ENCODE peak calls at places on chromosomes 11 and 22, in four cellular contexts. One of them, this sample, is unnamed.

GRCh38 chr22:35219012-35219411 is 38.3 kb upstream of the HMGXB4 start:
- DNase-seq in Panc1: no peak
- DNase-seq in endothelial cell of umbilical vein: no peak
- DNase-seq in spleen: no peak
- DNase-seq in this sample: no peak

GRCh38 chr11:110989734-110990133 is 255.8 kb upstream of the POU2AF2 start:
- DNase-seq in Panc1: no peak
- DNase-seq in spleen: no peak
- DNase-seq in endothelial cell of umbilical vein: no peak
- DNase-seq in this sample: no peak

GRCh38 chr11:94131363-94132115 is 2.9 kb downstream of the PANX1 start:
- DNase-seq in endothelial cell of umbilical vein: peak; percentile 54
- DNase-seq in spleen: no peak
- DNase-seq in Panc1: no peak
- DNase-seq in this sample: no peak

GRCh38 chr22:22461111-22461510 is 47.4 kb downstream of the ZNF280B start:
- DNase-seq in endothelial cell of umbilical vein: no peak
- DNase-seq in spleen: no peak
- DNase-seq in Panc1: no peak
- DNase-seq in this sample: no peak

GRCh38 chr11:69157156-69157821 is 1.6 kb downstream of the SMIM38 start:
- DNase-seq in spleen: peak; percentile 66
- DNase-seq in Panc1: no peak
- DNase-seq in endothelial cell of umbilical vein: peak; percentile 13
- DNase-seq in this sample: no peak

GRCh38 chr11:69812256-69812655 is 7.0 kb downstream of the FGF3 start:
- DNase-seq in endothelial cell of umbilical vein: no peak
- DNase-seq in Panc1: no peak
- DNase-seq in spleen: no peak
- DNase-seq in this sample: no peak

GRCh38 chr11:120225372-120225909 is 14.5 kb upstream of the POU2F3 start:
- DNase-seq in endothelial cell of umbilical vein: peak; percentile 26
- DNase-seq in spleen: peak; percentile 79
- DNase-seq in Panc1: no peak
- DNase-seq in this sample: no peak

GRCh38 chr11:27848423-27848822 is 148.2 kb upstream of the BDNF start:
- DNase-seq in endothelial cell of umbilical vein: no peak
- DNase-seq in spleen: no peak
- DNase-seq in Panc1: no peak
- DNase-seq in this sample: no peak

GRCh38 chr11:77107950-77108349 is 5.3 kb downstream of the OMP start:
- DNase-seq in endothelial cell of umbilical vein: peak; percentile 60
- DNase-seq in Panc1: peak; percentile 47
- DNase-seq in spleen: no peak
- DNase-seq in this sample: no peak

GRCh38 chr22:48306284-48306683 is 1521.4 kb downstream of the BRD1 start:
- DNase-seq in endothelial cell of umbilical vein: no peak
- DNase-seq in spleen: no peak
- DNase-seq in Panc1: no peak
- DNase-seq in this sample: no peak

GRCh38 chr11:110908401-110909106 is 196.3 kb upstream of the ARHGAP20 start:
- DNase-seq in Panc1: no peak
- DNase-seq in endothelial cell of umbilical vein: no peak
- DNase-seq in spleen: no peak
- DNase-seq in this sample: no peak

GRCh38 chr11:9677951-9678350 is 14.1 kb downstream of the SWAP70 start:
- DNase-seq in Panc1: no peak
- DNase-seq in spleen: no peak
- DNase-seq in endothelial cell of umbilical vein: no peak
- DNase-seq in this sample: no peak

GRCh38 chr11:10982695-10983492 is 125.0 kb upstream of the ZBED5 start:
- DNase-seq in spleen: no peak
- DNase-seq in Panc1: no peak
- DNase-seq in endothelial cell of umbilical vein: no peak
- DNase-seq in this sample: no peak

GRCh38 chr11:113623114-113623513 is 83.0 kb downstream of the TMPRSS5 start:
- DNase-seq in endothelial cell of umbilical vein: no peak
- DNase-seq in spleen: no peak
- DNase-seq in Panc1: no peak
- DNase-seq in this sample: no peak

GRCh38 chr11:7593476-7593875 is 79.7 kb downstream of the PPFIBP2 start:
- DNase-seq in endothelial cell of umbilical vein: no peak
- DNase-seq in Panc1: no peak
- DNase-seq in spleen: no peak
- DNase-seq in this sample: no peak

GRCh38 chr11:129208863-129209262 is 16.7 kb upstream of the ARHGAP32 start:
- DNase-seq in spleen: no peak
- DNase-seq in endothelial cell of umbilical vein: no peak
- DNase-seq in Panc1: no peak
- DNase-seq in this sample: no peak

GRCh38 chr11:64449381-64450167 is 90.6 kb downstream of the RPS6KA4 start:
- DNase-seq in spleen: peak; percentile 88
- DNase-seq in endothelial cell of umbilical vein: peak; percentile 59
- DNase-seq in Panc1: peak; percentile 60
- DNase-seq in this sample: no peak

GRCh38 chr11:120182790-120183491 is 27.9 kb upstream of the OAF start:
- DNase-seq in endothelial cell of umbilical vein: no peak
- DNase-seq in spleen: peak; percentile 45
- DNase-seq in Panc1: no peak
- DNase-seq in this sample: peak; percentile 18

GRCh38 chr11:94025695-94026394 is 4.7 kb downstream of the HEPHL1 start:
- DNase-seq in Panc1: no peak
- DNase-seq in spleen: no peak
- DNase-seq in endothelial cell of umbilical vein: no peak
- DNase-seq in this sample: no peak

GRCh38 chr11:61793084-61793828 is 545 bp downstream of the FEN1 start:
- DNase-seq in spleen: peak; percentile 58
- DNase-seq in Panc1: no peak
- DNase-seq in endothelial cell of umbilical vein: no peak
- DNase-seq in this sample: no peak

GRCh38 chr22:35375031-35375430 is 5.9 kb upstream of the HMOX1 start:
- DNase-seq in endothelial cell of umbilical vein: no peak
- DNase-seq in spleen: no peak
- DNase-seq in Panc1: no peak
- DNase-seq in this sample: no peak

GRCh38 chr11:65454311-65454695 is 31.7 kb downstream of the NEAT1 start:
- DNase-seq in Panc1: no peak
- DNase-seq in endothelial cell of umbilical vein: no peak
- DNase-seq in spleen: no peak
- DNase-seq in this sample: no peak

GRCh38 chr11:93468286-93468685 is 74.9 kb downstream of the SMCO4 start:
- DNase-seq in endothelial cell of umbilical vein: no peak
- DNase-seq in spleen: no peak
- DNase-seq in Panc1: no peak
- DNase-seq in this sample: no peak

GRCh38 chr11:87255589-87255988 is 217.9 kb downstream of the TMEM135 start:
- DNase-seq in Panc1: no peak
- DNase-seq in spleen: no peak
- DNase-seq in endothelial cell of umbilical vein: no peak
- DNase-seq in this sample: no peak

GRCh38 chr11:62394825-62395538 is 23.9 kb upstream of the SCGB1A1 start:
- DNase-seq in endothelial cell of umbilical vein: peak; percentile 86
- DNase-seq in spleen: peak; percentile 84
- DNase-seq in Panc1: no peak
- DNase-seq in this sample: peak; percentile 75

GRCh38 chr22:46457502-46458488 is 79.6 kb downstream of the CELSR1 start:
- DNase-seq in endothelial cell of umbilical vein: no peak
- DNase-seq in spleen: no peak
- DNase-seq in Panc1: no peak
- DNase-seq in this sample: no peak

GRCh38 chr22:23824476-23825245 is 14.1 kb downstream of the DERL3 start:
- DNase-seq in Panc1: no peak
- DNase-seq in endothelial cell of umbilical vein: no peak
- DNase-seq in spleen: peak; percentile 54
- DNase-seq in this sample: no peak

GRCh38 chr22:39514373-39514973 is 5.9 kb upstream of the ATF4 start:
- DNase-seq in spleen: no peak
- DNase-seq in endothelial cell of umbilical vein: peak; percentile 41
- DNase-seq in Panc1: no peak
- DNase-seq in this sample: no peak

GRCh38 chr11:61598886-61599868 is 18.3 kb upstream of the SYT7 start:
- DNase-seq in spleen: no peak
- DNase-seq in Panc1: no peak
- DNase-seq in endothelial cell of umbilical vein: no peak
- DNase-seq in this sample: no peak

GRCh38 chr11:122491486-122491885 is 164.0 kb upstream of the UBASH3B start:
- DNase-seq in spleen: no peak
- DNase-seq in endothelial cell of umbilical vein: peak; percentile 93
- DNase-seq in Panc1: no peak
- DNase-seq in this sample: peak; percentile 27

GRCh38 chr11:134921938-134922337 is 509.9 kb upstream of the B3GAT1 start:
- DNase-seq in Panc1: no peak
- DNase-seq in spleen: no peak
- DNase-seq in endothelial cell of umbilical vein: no peak
- DNase-seq in this sample: peak; percentile 37

DNA sequence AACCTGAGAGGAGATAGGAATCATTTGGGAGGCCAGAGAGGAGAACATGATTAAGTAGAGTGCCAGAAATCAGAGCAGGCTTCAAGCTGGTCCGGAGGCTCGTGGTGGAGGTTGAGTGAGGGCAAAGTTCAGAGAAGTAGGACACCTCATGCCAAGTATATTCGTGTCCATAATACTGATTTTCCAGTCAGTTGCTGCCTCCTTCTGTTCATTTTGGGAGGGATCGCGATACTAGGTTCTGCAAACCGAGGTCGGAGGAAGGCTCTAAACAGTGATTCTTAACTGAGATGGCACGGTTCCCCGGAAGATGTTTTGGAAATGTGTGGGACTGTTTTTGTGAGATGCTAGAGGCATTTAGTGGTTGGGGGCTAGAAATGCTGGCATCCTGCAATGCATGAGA is 13.6 kb upstream of the CD3E start:
- DNase-seq in endothelial cell of umbilical vein: peak; percentile 68
- DNase-seq in Panc1: no peak
- DNase-seq in spleen: no peak
- DNase-seq in this sample: no peak
- TF ChIP-seq CTCF in endothelial cell of umbilical vein: peak; percentile 30
- TF ChIP-seq CTCF in Panc1: peak; percentile 72
- TF ChIP-seq CTCF in spleen: peak; percentile 55
- TF ChIP-seq CTCF in this sample: no peak

GRCh38 chr11:6351782-6352181 is 31.5 kb upstream of the CAVIN3 start:
- DNase-seq in Panc1: no peak
- DNase-seq in endothelial cell of umbilical vein: no peak
- DNase-seq in spleen: no peak
- DNase-seq in this sample: no peak

GRCh38 chr11:6356503-6356902 is 33.8 kb upstream of the SMPD1 start:
- DNase-seq in Panc1: no peak
- DNase-seq in endothelial cell of umbilical vein: no peak
- DNase-seq in spleen: no peak
- DNase-seq in this sample: no peak

GRCh38 chr11:6350070-6350469 is 29.8 kb upstream of the CAVIN3 start:
- DNase-seq in spleen: no peak
- DNase-seq in endothelial cell of umbilical vein: no peak
- DNase-seq in Panc1: no peak
- DNase-seq in this sample: no peak

GRCh38 chr11:6354651-6355485 is 34.6 kb upstream of the CAVIN3 start:
- DNase-seq in endothelial cell of umbilical vein: peak; percentile 38
- DNase-seq in spleen: no peak
- DNase-seq in Panc1: no peak
- DNase-seq in this sample: no peak

DNA sequence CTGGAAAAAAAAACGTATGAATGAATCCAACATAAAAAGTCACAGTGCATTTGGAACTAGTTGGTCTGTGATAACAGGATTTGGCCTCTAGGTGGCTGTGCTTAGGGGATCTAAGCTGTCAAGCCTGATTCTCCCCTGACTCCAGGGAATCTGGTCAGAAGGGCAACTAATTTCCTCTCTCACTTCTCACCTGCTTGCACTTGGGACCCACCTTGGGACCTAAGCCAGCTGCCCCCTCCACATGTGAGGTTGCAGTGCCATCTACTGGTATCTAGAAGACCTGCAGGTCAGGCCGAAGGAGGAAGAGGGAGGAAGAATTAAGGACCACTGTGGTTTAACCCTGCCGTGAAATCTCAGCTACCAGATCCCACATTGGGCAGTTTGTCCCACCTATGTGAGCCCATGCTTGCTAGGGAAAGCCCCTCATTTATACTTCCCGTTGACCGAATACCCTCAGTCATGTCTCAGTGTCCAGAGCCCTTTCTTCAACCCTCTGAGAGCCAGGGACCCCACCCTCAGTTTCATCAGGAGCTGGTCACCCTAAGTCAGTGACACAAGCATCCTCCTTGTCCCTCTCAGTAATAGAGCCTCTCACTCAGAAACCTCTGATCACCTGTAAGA is 33.2 kb upstream of the CAVIN3 start:
- DNase-seq in Panc1: peak; percentile 55
- DNase-seq in spleen: no peak
- DNase-seq in endothelial cell of umbilical vein: peak; percentile 51
- DNase-seq in this sample: no peak
- TF ChIP-seq POLR2AphosphoS5 in Panc1: no peak
- TF ChIP-seq POLR2AphosphoS5 in spleen: no peak
- TF ChIP-seq POLR2AphosphoS5 in endothelial cell of umbilical vein: no peak
- TF ChIP-seq POLR2AphosphoS5 in this sample: no peak

DNA sequence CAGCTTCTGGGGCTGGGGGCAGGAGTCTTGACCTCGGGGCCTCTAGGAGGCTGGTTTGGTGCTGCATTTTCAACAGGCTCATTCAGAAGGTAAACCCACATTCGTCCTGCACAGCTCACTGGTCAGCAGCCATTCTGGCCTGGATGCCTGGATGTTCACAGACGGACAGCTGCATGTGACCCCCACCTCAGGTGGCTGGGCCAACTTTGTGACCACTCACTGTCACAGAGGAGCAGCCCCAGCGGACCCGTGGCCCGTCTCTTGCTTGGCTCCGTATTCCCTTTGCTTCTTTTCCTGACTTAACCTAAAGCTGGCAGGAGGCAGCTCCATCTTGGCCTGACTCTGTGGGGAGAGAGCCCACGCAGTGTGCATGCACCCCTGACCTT is 8.2 kb downstream of the DGCR8 start:
- DNase-seq in spleen: peak; percentile 51
- DNase-seq in endothelial cell of umbilical vein: no peak
- DNase-seq in Panc1: no peak
- DNase-seq in this sample: no peak
- TF ChIP-seq CTCF in spleen: no peak
- TF ChIP-seq CTCF in endothelial cell of umbilical vein: no peak
- TF ChIP-seq CTCF in Panc1: no peak
- TF ChIP-seq CTCF in this sample: no peak

DNA sequence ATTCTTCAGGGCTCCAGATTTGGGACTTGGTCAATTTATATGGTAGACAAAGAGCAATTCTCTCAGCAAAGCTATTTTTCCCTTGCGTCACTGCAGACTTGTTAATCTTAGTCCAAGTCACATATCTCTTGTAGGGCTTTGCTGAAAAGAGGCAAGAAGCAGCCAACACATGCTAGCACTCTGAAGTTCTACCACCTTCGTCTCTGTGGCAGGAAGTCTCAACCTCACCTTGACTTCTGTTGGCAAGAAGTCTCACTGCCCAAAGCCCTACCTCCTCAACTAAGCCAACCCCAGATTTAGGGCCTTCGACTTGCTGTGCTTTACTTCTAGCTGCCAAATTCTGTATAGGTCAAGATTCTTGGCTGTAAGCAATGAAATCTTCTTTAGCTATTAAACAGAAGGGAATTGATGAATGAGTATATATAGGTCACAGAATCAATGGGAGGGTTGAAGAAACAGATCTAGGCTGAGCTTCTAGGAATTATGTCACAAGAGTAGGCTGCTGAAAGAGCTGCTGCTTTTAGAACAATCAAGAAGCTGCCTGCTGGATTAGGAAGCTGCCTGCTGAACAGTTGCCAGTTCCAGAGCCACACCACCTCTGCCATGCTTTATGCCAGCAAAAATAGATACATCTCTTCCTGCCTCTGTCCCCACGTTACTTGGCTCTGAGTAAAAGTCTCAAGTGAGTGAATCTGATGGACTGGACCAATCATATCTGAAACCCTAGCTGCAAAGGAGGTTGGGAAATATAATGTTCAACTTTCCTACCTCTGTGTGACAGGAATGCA is 17.6 kb upstream of the NCR3LG1 start:
- DNase-seq in spleen: no peak
- DNase-seq in Panc1: no peak
- DNase-seq in endothelial cell of umbilical vein: no peak
- DNase-seq in this sample: no peak
- TF ChIP-seq POLR2AphosphoS5 in spleen: no peak
- TF ChIP-seq POLR2AphosphoS5 in Panc1: no peak
- TF ChIP-seq POLR2AphosphoS5 in endothelial cell of umbilical vein: no peak
- TF ChIP-seq POLR2AphosphoS5 in this sample: no peak

This sample was measured in breast epithelium.